ENCODE peak calls at places on chromosomes 1 and 21, in six cellular contexts. One of them, this sample, is unnamed.

GRCh38 chr1:51555866-51556619 is 37.0 kb upstream of the EPS15 start:
- DNase-seq in transverse colon: no peak
- DNase-seq in breast epithelium: no peak
- DNase-seq in fibroblast of the aortic adventitia: peak
- DNase-seq in esophagus squamous epithelium: no peak
- DNase-seq in cardiac muscle cell: no peak
- DNase-seq in this sample: no peak

GRCh38 chr1:116990612-116991151 is 10.9 kb upstream of the CD101 start:
- DNase-seq in cardiac muscle cell: peak
- DNase-seq in breast epithelium: peak
- DNase-seq in esophagus squamous epithelium: no peak
- DNase-seq in transverse colon: peak
- DNase-seq in fibroblast of the aortic adventitia: peak
- DNase-seq in this sample: no peak

GRCh38 chr1:214292317-214292716 is 11.4 kb downstream of the SMYD2 start:
- DNase-seq in breast epithelium: no peak
- DNase-seq in fibroblast of the aortic adventitia: no peak
- DNase-seq in cardiac muscle cell: peak
- DNase-seq in transverse colon: no peak
- DNase-seq in esophagus squamous epithelium: no peak
- DNase-seq in this sample: no peak

GRCh38 chr1:117467336-117467735 is 100.1 kb downstream of the MAN1A2 start:
- DNase-seq in transverse colon: no peak
- DNase-seq in cardiac muscle cell: no peak
- DNase-seq in fibroblast of the aortic adventitia: peak
- DNase-seq in breast epithelium: no peak
- DNase-seq in esophagus squamous epithelium: no peak
- DNase-seq in this sample: no peak

GRCh38 chr1:221751267-221751887 is 9.5 kb upstream of the DUSP10 start:
- DNase-seq in transverse colon: no peak
- DNase-seq in breast epithelium: no peak
- DNase-seq in esophagus squamous epithelium: no peak
- DNase-seq in fibroblast of the aortic adventitia: no peak
- DNase-seq in cardiac muscle cell: no peak
- DNase-seq in this sample: no peak

GRCh38 chr21:15894596-15894995 is 164.8 kb downstream of the USP25 start:
- DNase-seq in fibroblast of the aortic adventitia: peak
- DNase-seq in breast epithelium: no peak
- DNase-seq in esophagus squamous epithelium: no peak
- DNase-seq in transverse colon: no peak
- DNase-seq in cardiac muscle cell: peak
- DNase-seq in this sample: no peak

GRCh38 chr1:154880651-154881050 is 10.6 kb upstream of the KCNN3 start:
- DNase-seq in fibroblast of the aortic adventitia: peak
- DNase-seq in transverse colon: no peak
- DNase-seq in cardiac muscle cell: no peak
- DNase-seq in esophagus squamous epithelium: no peak
- DNase-seq in breast epithelium: no peak
- DNase-seq in this sample: no peak

GRCh38 chr1:63622847-63623566 is 29.8 kb downstream of the PGM1 start:
- DNase-seq in breast epithelium: no peak
- DNase-seq in esophagus squamous epithelium: no peak
- DNase-seq in transverse colon: no peak
- DNase-seq in fibroblast of the aortic adventitia: no peak
- DNase-seq in cardiac muscle cell: no peak
- DNase-seq in this sample: no peak

GRCh38 chr1:66617362-66617761 is 83.4 kb downstream of the SGIP1 start:
- DNase-seq in fibroblast of the aortic adventitia: no peak
- DNase-seq in breast epithelium: no peak
- DNase-seq in esophagus squamous epithelium: no peak
- DNase-seq in transverse colon: no peak
- DNase-seq in cardiac muscle cell: no peak
- DNase-seq in this sample: no peak

GRCh38 chr1:25572708-25573590 is 29.5 kb downstream of the LDLRAP1 start:
- DNase-seq in transverse colon: peak
- DNase-seq in esophagus squamous epithelium: no peak
- DNase-seq in cardiac muscle cell: peak
- DNase-seq in breast epithelium: no peak
- DNase-seq in fibroblast of the aortic adventitia: peak
- DNase-seq in this sample: no peak
- TF ChIP-seq CTCF in transverse colon: peak
- TF ChIP-seq CTCF in esophagus squamous epithelium: peak
- TF ChIP-seq CTCF in cardiac muscle cell: peak
- TF ChIP-seq CTCF in breast epithelium: no peak
- TF ChIP-seq CTCF in fibroblast of the aortic adventitia: peak
- TF ChIP-seq CTCF in this sample: peak

GRCh38 chr1:15252547-15252835 is 5.5 kb downstream of the FHAD1 start:
- DNase-seq in fibroblast of the aortic adventitia: no peak
- DNase-seq in transverse colon: no peak
- DNase-seq in cardiac muscle cell: no peak
- DNase-seq in breast epithelium: no peak
- DNase-seq in esophagus squamous epithelium: no peak
- DNase-seq in this sample: no peak

GRCh38 chr1:15257309-15257708 is 10.3 kb downstream of the FHAD1 start:
- DNase-seq in fibroblast of the aortic adventitia: no peak
- DNase-seq in breast epithelium: no peak
- DNase-seq in cardiac muscle cell: no peak
- DNase-seq in esophagus squamous epithelium: no peak
- DNase-seq in transverse colon: no peak
- DNase-seq in this sample: no peak

GRCh38 chr1:15256584-15256983 is 9.6 kb downstream of the FHAD1 start:
- DNase-seq in esophagus squamous epithelium: no peak
- DNase-seq in breast epithelium: no peak
- DNase-seq in cardiac muscle cell: no peak
- DNase-seq in fibroblast of the aortic adventitia: no peak
- DNase-seq in transverse colon: no peak
- DNase-seq in this sample: no peak

GRCh38 chr1:15254521-15254920 is 7.5 kb downstream of the FHAD1 start:
- DNase-seq in breast epithelium: no peak
- DNase-seq in esophagus squamous epithelium: no peak
- DNase-seq in transverse colon: no peak
- DNase-seq in fibroblast of the aortic adventitia: no peak
- DNase-seq in cardiac muscle cell: no peak
- DNase-seq in this sample: no peak

GRCh38 chr1:15255582-15256149 is 8.6 kb downstream of the FHAD1 start:
- DNase-seq in esophagus squamous epithelium: no peak
- DNase-seq in fibroblast of the aortic adventitia: no peak
- DNase-seq in breast epithelium: no peak
- DNase-seq in transverse colon: no peak
- DNase-seq in cardiac muscle cell: no peak
- DNase-seq in this sample: no peak
- H3K4me3 ChIP-seq in esophagus squamous epithelium: no peak
- H3K4me3 ChIP-seq in fibroblast of the aortic adventitia: no peak
- H3K4me3 ChIP-seq in breast epithelium: no peak
- H3K4me3 ChIP-seq in transverse colon: no peak
- H3K4me3 ChIP-seq in cardiac muscle cell: no peak
- H3K4me3 ChIP-seq in this sample: no peak

DNA sequence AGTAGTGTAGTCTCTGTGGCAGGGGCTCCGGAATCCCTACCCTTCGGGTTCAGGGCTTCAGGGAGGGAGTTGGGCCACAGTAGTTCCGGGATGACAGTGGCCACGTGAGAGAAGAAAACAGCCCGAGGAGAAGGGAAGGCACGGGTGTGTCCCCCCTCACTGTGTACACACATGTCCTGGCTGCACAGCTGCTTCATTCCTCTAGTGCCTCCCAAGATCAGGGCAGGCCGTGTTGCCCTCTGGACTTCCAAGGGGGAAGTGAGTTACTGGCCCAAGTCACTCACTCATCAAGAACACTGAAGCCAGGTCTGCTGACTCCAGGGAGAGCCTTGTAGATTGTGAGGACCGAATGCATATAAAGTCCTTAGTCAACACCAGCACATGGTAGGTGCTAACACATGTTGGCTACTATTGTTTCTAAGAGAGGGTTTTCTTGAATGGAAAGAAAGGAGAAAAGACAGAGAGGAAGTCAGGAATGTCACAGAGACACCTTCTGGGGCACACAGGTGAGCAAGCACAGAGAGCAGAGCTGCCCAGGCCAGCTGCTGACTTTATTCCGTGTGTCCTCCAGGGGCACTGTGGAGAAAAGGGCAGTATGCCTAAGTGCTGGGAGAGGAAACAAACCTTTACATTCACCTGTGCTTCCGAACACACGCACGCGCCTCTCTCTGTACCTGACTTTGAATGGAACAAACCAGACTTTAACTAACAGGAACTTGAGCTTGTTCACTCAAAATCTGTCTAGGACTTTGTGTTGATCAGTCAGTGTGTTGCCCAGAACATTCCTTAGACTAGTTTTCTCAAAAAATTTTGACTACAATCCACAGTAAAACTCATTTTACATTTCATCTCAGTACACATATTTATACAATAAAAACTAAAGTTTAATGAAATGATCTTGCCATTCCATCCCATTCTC is 40.0 kb downstream of the LHX4 start:
- DNase-seq in breast epithelium: no peak
- DNase-seq in transverse colon: peak
- DNase-seq in esophagus squamous epithelium: no peak
- DNase-seq in cardiac muscle cell: no peak
- DNase-seq in fibroblast of the aortic adventitia: no peak
- DNase-seq in this sample: no peak
- TF ChIP-seq CTCF in breast epithelium: no peak
- TF ChIP-seq CTCF in transverse colon: peak
- TF ChIP-seq CTCF in esophagus squamous epithelium: no peak
- TF ChIP-seq CTCF in cardiac muscle cell: peak
- TF ChIP-seq CTCF in fibroblast of the aortic adventitia: peak
- TF ChIP-seq CTCF in this sample: peak

DNA sequence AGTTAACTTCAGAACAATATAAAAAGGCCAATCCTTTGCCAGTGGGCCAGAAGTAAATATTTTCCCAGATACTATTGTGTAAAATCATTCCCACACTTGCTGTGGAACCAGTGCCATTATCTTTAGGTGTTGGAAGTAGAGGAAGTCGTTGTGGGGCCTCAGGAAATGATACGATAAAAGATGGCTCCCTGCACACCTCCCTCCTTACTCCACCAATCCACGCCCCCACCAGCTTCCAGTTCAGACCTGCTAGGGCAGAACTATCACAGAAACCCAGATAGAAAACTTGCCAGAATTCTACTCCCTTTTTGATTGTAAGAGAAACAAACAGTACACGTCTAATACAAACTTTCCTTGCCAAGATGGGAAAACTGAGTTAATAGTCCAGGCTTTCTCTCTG is 173.1 kb upstream of the FMN2 start:
- DNase-seq in breast epithelium: no peak
- DNase-seq in transverse colon: no peak
- DNase-seq in cardiac muscle cell: no peak
- DNase-seq in fibroblast of the aortic adventitia: no peak
- DNase-seq in esophagus squamous epithelium: no peak
- DNase-seq in this sample: no peak
- H3K4me3 ChIP-seq in breast epithelium: no peak
- H3K4me3 ChIP-seq in transverse colon: no peak
- H3K4me3 ChIP-seq in cardiac muscle cell: no peak
- H3K4me3 ChIP-seq in fibroblast of the aortic adventitia: no peak
- H3K4me3 ChIP-seq in esophagus squamous epithelium: no peak
- H3K4me3 ChIP-seq in this sample: no peak

DNA sequence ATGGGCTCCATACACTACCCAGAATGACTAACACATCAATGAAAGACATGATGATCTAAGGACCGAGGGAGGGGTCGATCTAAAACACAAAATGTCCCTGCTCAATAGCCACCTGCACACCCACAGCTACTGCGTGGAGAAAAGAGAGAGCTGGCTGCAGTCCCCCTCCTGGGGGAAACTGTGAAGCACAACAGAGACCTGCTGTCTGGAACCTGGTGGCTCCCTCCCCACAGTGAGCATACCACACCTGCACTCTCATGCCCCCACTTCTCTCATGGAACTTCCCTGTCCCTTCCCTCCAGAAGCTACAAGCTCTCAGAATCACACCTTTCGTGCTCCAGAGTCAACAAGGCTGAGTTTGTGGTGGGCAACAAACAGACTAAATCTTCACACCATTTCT is 130.1 kb upstream of the ERG start:
- DNase-seq in cardiac muscle cell: no peak
- DNase-seq in transverse colon: no peak
- DNase-seq in esophagus squamous epithelium: no peak
- DNase-seq in fibroblast of the aortic adventitia: no peak
- DNase-seq in breast epithelium: no peak
- DNase-seq in this sample: no peak
- TF ChIP-seq CTCF in cardiac muscle cell: no peak
- TF ChIP-seq CTCF in transverse colon: no peak
- TF ChIP-seq CTCF in esophagus squamous epithelium: no peak
- TF ChIP-seq CTCF in fibroblast of the aortic adventitia: no peak
- TF ChIP-seq CTCF in breast epithelium: no peak
- TF ChIP-seq CTCF in this sample: no peak

GRCh38 chr1:2230781-2231666 is 2.9 kb downstream of the SKI start:
- DNase-seq in cardiac muscle cell: peak
- DNase-seq in esophagus squamous epithelium: no peak
- DNase-seq in fibroblast of the aortic adventitia: no peak
- DNase-seq in transverse colon: peak
- DNase-seq in breast epithelium: no peak
- DNase-seq in this sample: no peak
- H3K4me3 ChIP-seq in cardiac muscle cell: peak
- H3K4me3 ChIP-seq in esophagus squamous epithelium: peak
- H3K4me3 ChIP-seq in fibroblast of the aortic adventitia: peak
- H3K4me3 ChIP-seq in transverse colon: peak
- H3K4me3 ChIP-seq in breast epithelium: peak
- H3K4me3 ChIP-seq in this sample: peak

GRCh38 chr1:41314781-41315481 is 46.3 kb upstream of the FOXO6 start:
- DNase-seq in cardiac muscle cell: peak
- DNase-seq in breast epithelium: no peak
- DNase-seq in transverse colon: no peak
- DNase-seq in fibroblast of the aortic adventitia: peak
- DNase-seq in esophagus squamous epithelium: no peak
- DNase-seq in this sample: no peak
- TF ChIP-seq CTCF in cardiac muscle cell: no peak
- TF ChIP-seq CTCF in breast epithelium: no peak
- TF ChIP-seq CTCF in transverse colon: no peak
- TF ChIP-seq CTCF in fibroblast of the aortic adventitia: no peak
- TF ChIP-seq CTCF in esophagus squamous epithelium: no peak
- TF ChIP-seq CTCF in this sample: no peak